ENCODE peak calls at places on chromosomes 13 and 19, in nine cellular contexts. Q is CD8-positive, alpha-beta memory T cell; N is omental fat pad; P is GM20000; O is esophagus squamous epithelium; G is NCI-H1092 treated with DMSO at 0.1 percent for 48 hours; A is uterus; J is EL; I is HFF-Myc. D is an unnamed sample.

GRCh38 chr13:21310220-21310619 is 133.8 kb downstream of the MRPL57 start:
- DNase-seq in Q (no peak), N (no peak), P (no peak), O (no peak), G (no peak), A (no peak), J (peak), I (no peak), D (no peak)

GRCh38 chr13:99796175-99796819 is 175.3 kb downstream of the ZIC5 start:
- DNase-seq in Q (no peak), N (no peak), P (peak), O (no peak), G (no peak), A (no peak), J (peak), I (peak), D (peak)

GRCh38 chr13:105979586-105979985 is 555.9 kb downstream of the EFNB2 start:
- DNase-seq in Q (no peak), N (no peak), P (no peak), O (no peak), G (peak), A (no peak), J (no peak), I (no peak), D (no peak)

GRCh38 chr13:35648109-35648508 is 171.6 kb upstream of the MAB21L1 start:
- DNase-seq in Q (no peak), N (no peak), P (no peak), O (no peak), G (no peak), A (no peak), J (peak), I (no peak), D (no peak)

GRCh38 chr13:102774210-102774560 is 599 bp upstream of the TEX30 start:
- DNase-seq in Q (peak), N (no peak), P (no peak), O (no peak), G (no peak), A (no peak), J (no peak), I (no peak), D (no peak)

GRCh38 chr19:34711890-34712289 is 22.2 kb upstream of the ZNF181 start:
- DNase-seq in Q (no peak), N (no peak), P (no peak), O (no peak), G (no peak), A (no peak), J (no peak), I (no peak), D (no peak)

GRCh38 chr13:39765801-39766463 is 110.5 kb downstream of the COG6 start:
- DNase-seq in Q (no peak), N (no peak), P (no peak), O (no peak), G (peak), A (peak), J (peak), I (no peak), D (peak)

GRCh38 chr19:1417145-1417544 is 9.8 kb downstream of the DAZAP1 start:
- DNase-seq in Q (no peak), N (no peak), P (no peak), O (no peak), G (no peak), A (peak), J (no peak), I (no peak), D (no peak)

GRCh38 chr13:43085545-43085944 is 62.2 kb downstream of the DNAJC15 start:
- DNase-seq in Q (no peak), N (no peak), P (no peak), O (no peak), G (no peak), A (no peak), J (peak), I (no peak), D (peak)

GRCh38 chr19:43474986-43475705 is 9.7 kb upstream of the LYPD3 start:
- DNase-seq in Q (peak), N (peak), P (peak), O (peak), G (peak), A (peak), J (peak), I (peak), D (peak)

GRCh38 chr19:31282346-31282745 is 66.9 kb downstream of the TSHZ3 start:
- DNase-seq in Q (no peak), N (peak), P (no peak), O (no peak), G (no peak), A (no peak), J (no peak), I (no peak), D (no peak)

GRCh38 chr19:641702-642101 is 2.0 kb downstream of the FGF22 start:
- DNase-seq in Q (no peak), N (no peak), P (no peak), O (no peak), G (no peak), A (no peak), J (no peak), I (no peak), D (no peak)

GRCh38 chr19:43780706-43781525 is at the start of gene KCNN4:
- DNase-seq in Q (peak), N (no peak), P (peak), O (peak), G (no peak), A (no peak), J (peak), I (peak), D (peak)